ENCODE peak calls at places on chromosome 3, in seven cellular contexts. W is frontal cortex; U is PC-3; D is A549; C is NCI-H748 treated with DMSO at 0.1 percent for 48 hours; V is non-pigmented ciliary epithelial cell; J is CD8-positive, alpha-beta memory T cell. A is an unnamed sample.
A peak's percentile ranks its signal among the peaks of the same experiment; 100 is the strongest.

GRCh38 chr3:98814799-98815450 is 51.8 kb downstream of the ST3GAL6 start:
- DNase-seq in W (no peak), U (peak; percentile 78), D (peak; percentile 24), C (no peak), V (no peak), J (no peak), A (no peak)

GRCh38 chr3:125512135-125512920 is 7.7 kb downstream of the SNX4 start:
- DNase-seq in W (no peak), U (peak; percentile 59), D (no peak), C (no peak), V (peak; percentile 42), J (no peak), A (no peak)

GRCh38 chr3:188037965-188038581 is 115.9 kb upstream of the LPP start:
- DNase-seq in W (no peak), U (peak; percentile 48), D (no peak), C (no peak), V (no peak), J (no peak), A (no peak)

GRCh38 chr3:71859128-71859519 is 74.2 kb upstream of the PROK2 start:
- DNase-seq in W (peak; percentile 8), U (peak; percentile 68), D (peak; percentile 11), C (peak; percentile 10), V (no peak), J (peak; percentile 6), A (peak; percentile 5)

GRCh38 chr3:4492240-4493007 is 724 bp upstream of the ITPR1 start:
- DNase-seq in W (no peak), U (peak; percentile 79), D (peak; percentile 32), C (no peak), V (no peak), J (peak; percentile 40), A (no peak)

GRCh38 chr3:50627407-50628051 is 10.6 kb downstream of the MAPKAPK3 start:
- DNase-seq in W (no peak), U (peak; percentile 97), D (peak; percentile 40), C (no peak), V (no peak), J (no peak), A (no peak)

GRCh38 chr3:154795582-154795981 is 284.5 kb upstream of the MME start:
- DNase-seq in W (no peak), U (peak; percentile 68), D (no peak), C (no peak), V (peak; percentile 98), J (no peak), A (no peak)

GRCh38 chr3:193851941-193852674 is 259.1 kb downstream of the OPA1 start:
- DNase-seq in W (no peak), U (peak; percentile 31), D (no peak), C (no peak), V (no peak), J (no peak), A (no peak)

GRCh38 chr3:4584537-4585249 is 91.5 kb downstream of the ITPR1 start:
- DNase-seq in W (no peak), U (no peak), D (no peak), C (no peak), V (no peak), J (no peak), A (no peak)

GRCh38 chr3:73783811-73784210 is 159.1 kb upstream of the PDZRN3 start:
- DNase-seq in W (no peak), U (no peak), D (no peak), C (no peak), V (no peak), J (no peak), A (no peak)

GRCh38 chr3:106176734-106177133 is 307.9 kb upstream of the CBLB start:
- DNase-seq in W (no peak), U (no peak), D (no peak), C (no peak), V (no peak), J (peak; percentile 1), A (no peak)

GRCh38 chr3:146493221-146493620 is 23.9 kb upstream of the PLSCR2 start:
- DNase-seq in W (no peak), U (peak; percentile 31), D (no peak), C (no peak), V (no peak), J (no peak), A (no peak)

GRCh38 chr3:107212709-107213664 is 164.3 kb upstream of the CCDC54 start:
- DNase-seq in W (no peak), U (no peak), D (no peak), C (no peak), V (peak; percentile 48), J (no peak), A (no peak)

GRCh38 chr3:57735405-57735804 is 20.7 kb upstream of the SLMAP start:
- DNase-seq in W (no peak), U (no peak), D (no peak), C (no peak), V (no peak), J (no peak), A (no peak)

GRCh38 chr3:151011427-151011826 is 38.9 kb upstream of the CLRN1 start:
- DNase-seq in W (no peak), U (peak; percentile 40), D (no peak), C (peak; percentile 58), V (peak; percentile 24), J (no peak), A (no peak)

GRCh38 chr3:14439501-14440167 is 37.2 kb downstream of the SLC6A6 start:
- DNase-seq in W (no peak), U (no peak), D (no peak), C (peak; percentile 78), V (peak; percentile 41), J (no peak), A (peak; percentile 30)

GRCh38 chr3:183455064-183455463 is 26.6 kb upstream of the MCF2L2 start:
- DNase-seq in W (peak; percentile 34), U (peak; percentile 83), D (no peak), C (no peak), V (no peak), J (no peak), A (no peak)

GRCh38 chr3:107241217-107241616 is 136.0 kb upstream of the CCDC54 start:
- DNase-seq in W (no peak), U (peak; percentile 74), D (peak; percentile 49), C (peak; percentile 33), V (no peak), J (no peak), A (no peak)

GRCh38 chr3:128993461-128994172 is at the start of gene CFAP92:
- DNase-seq in W (peak; percentile 79), U (peak; percentile 79), D (peak; percentile 72), C (peak; percentile 77), V (peak; percentile 5), J (peak; percentile 89), A (peak; percentile 77)

GRCh38 chr3:134600685-134601502 is 49.9 kb downstream of the KY start:
- DNase-seq in W (peak; percentile 34), U (peak; percentile 67), D (peak; percentile 67), C (peak; percentile 55), V (no peak), J (peak; percentile 10), A (peak; percentile 34)

GRCh38 chr3:37991823-37992222 is 1.2 kb downstream of the VILL start:
- DNase-seq in W (no peak), U (no peak), D (no peak), C (no peak), V (no peak), J (no peak), A (no peak)

GRCh38 chr3:131421957-131422498 is 40.5 kb downstream of the NUDT16 start:
- DNase-seq in W (no peak), U (no peak), D (no peak), C (no peak), V (no peak), J (no peak), A (no peak)

GRCh38 chr3:159200176-159200575 is 398.3 kb downstream of the MFSD1 start:
- DNase-seq in W (no peak), U (peak; percentile 60), D (no peak), C (no peak), V (peak; percentile 89), J (no peak), A (no peak)

GRCh38 chr3:52817221-52817620 is 13.3 kb downstream of the ITIH4 start:
- DNase-seq in W (no peak), U (no peak), D (no peak), C (no peak), V (no peak), J (no peak), A (no peak)